ENCODE peak calls at places on chromosome 21, in six cellular contexts. One of them, this sample, is unnamed.

GRCh38 chr21:35540950-35541632 is 492.0 kb upstream of the RUNX1 start:
- DNase-seq in HFF-Myc: no peak
- DNase-seq in GM23338: no peak
- DNase-seq in heart right ventricle: no peak
- DNase-seq in left lung: no peak
- DNase-seq in bronchial epithelial cell: no peak
- DNase-seq in this sample: no peak

GRCh38 chr21:16530656-16531055 is 800.9 kb downstream of the USP25 start:
- DNase-seq in bronchial epithelial cell: no peak
- DNase-seq in left lung: no peak
- DNase-seq in GM23338: no peak
- DNase-seq in HFF-Myc: no peak
- DNase-seq in heart right ventricle: no peak
- DNase-seq in this sample: no peak

GRCh38 chr21:23743821-23744220 is 1863.5 kb downstream of the MRPL39 start:
- DNase-seq in left lung: no peak
- DNase-seq in GM23338: no peak
- DNase-seq in bronchial epithelial cell: no peak
- DNase-seq in HFF-Myc: no peak
- DNase-seq in heart right ventricle: no peak
- DNase-seq in this sample: no peak

GRCh38 chr21:41692216-41692615 is 74.6 kb downstream of the RIPK4 start:
- DNase-seq in heart right ventricle: no peak
- DNase-seq in left lung: no peak
- DNase-seq in GM23338: no peak
- DNase-seq in HFF-Myc: no peak
- DNase-seq in bronchial epithelial cell: no peak
- DNase-seq in this sample: no peak

GRCh38 chr21:29145837-29146453 is 15.5 kb downstream of the MAP3K7CL start:
- DNase-seq in left lung: no peak
- DNase-seq in GM23338: no peak
- DNase-seq in HFF-Myc: no peak
- DNase-seq in heart right ventricle: no peak
- DNase-seq in bronchial epithelial cell: peak
- DNase-seq in this sample: no peak

GRCh38 chr21:15058718-15059316 is 6.0 kb downstream of the NRIP1 start:
- DNase-seq in heart right ventricle: no peak
- DNase-seq in HFF-Myc: no peak
- DNase-seq in left lung: no peak
- DNase-seq in bronchial epithelial cell: peak
- DNase-seq in GM23338: peak
- DNase-seq in this sample: no peak

GRCh38 chr21:38637161-38637560 is 138.9 kb upstream of the ERG start:
- DNase-seq in heart right ventricle: no peak
- DNase-seq in GM23338: no peak
- DNase-seq in HFF-Myc: no peak
- DNase-seq in bronchial epithelial cell: peak
- DNase-seq in left lung: no peak
- DNase-seq in this sample: no peak

GRCh38 chr21:24032709-24033232 is 1574.5 kb downstream of the MRPL39 start:
- DNase-seq in heart right ventricle: no peak
- DNase-seq in GM23338: no peak
- DNase-seq in left lung: no peak
- DNase-seq in HFF-Myc: no peak
- DNase-seq in bronchial epithelial cell: no peak
- DNase-seq in this sample: no peak

GRCh38 chr21:39518055-39518844 is 66.5 kb downstream of the SH3BGR start:
- DNase-seq in left lung: no peak
- DNase-seq in heart right ventricle: no peak
- DNase-seq in GM23338: peak
- DNase-seq in HFF-Myc: peak
- DNase-seq in bronchial epithelial cell: peak
- DNase-seq in this sample: no peak

GRCh38 chr21:28336299-28336698 is 656.4 kb downstream of the LTN1 start:
- DNase-seq in GM23338: peak
- DNase-seq in heart right ventricle: no peak
- DNase-seq in HFF-Myc: peak
- DNase-seq in left lung: no peak
- DNase-seq in bronchial epithelial cell: peak
- DNase-seq in this sample: no peak

GRCh38 chr21:17609681-17610080 is 3.0 kb downstream of the BTG3 start:
- DNase-seq in HFF-Myc: no peak
- DNase-seq in bronchial epithelial cell: no peak
- DNase-seq in GM23338: no peak
- DNase-seq in heart right ventricle: no peak
- DNase-seq in left lung: no peak
- DNase-seq in this sample: no peak

GRCh38 chr21:17527240-17527639 is 14.4 kb downstream of the CXADR start:
- DNase-seq in GM23338: no peak
- DNase-seq in left lung: no peak
- DNase-seq in bronchial epithelial cell: peak
- DNase-seq in HFF-Myc: no peak
- DNase-seq in heart right ventricle: no peak
- DNase-seq in this sample: no peak

GRCh38 chr21:25887646-25888321 is 153.0 kb downstream of the GABPA start:
- DNase-seq in HFF-Myc: no peak
- DNase-seq in GM23338: no peak
- DNase-seq in left lung: no peak
- DNase-seq in heart right ventricle: no peak
- DNase-seq in bronchial epithelial cell: no peak
- DNase-seq in this sample: no peak

GRCh38 chr21:38753114-38754100 is 52.3 kb upstream of the ETS2 start:
- DNase-seq in left lung: no peak
- DNase-seq in heart right ventricle: no peak
- DNase-seq in GM23338: no peak
- DNase-seq in bronchial epithelial cell: peak
- DNase-seq in HFF-Myc: no peak
- DNase-seq in this sample: no peak

GRCh38 chr21:38910390-38911008 is 104.8 kb downstream of the ETS2 start:
- DNase-seq in GM23338: no peak
- DNase-seq in heart right ventricle: no peak
- DNase-seq in bronchial epithelial cell: peak
- DNase-seq in left lung: no peak
- DNase-seq in HFF-Myc: no peak
- DNase-seq in this sample: no peak

GRCh38 chr21:41687633-41688032 is 79.2 kb downstream of the RIPK4 start:
- DNase-seq in left lung: no peak
- DNase-seq in bronchial epithelial cell: no peak
- DNase-seq in heart right ventricle: no peak
- DNase-seq in GM23338: no peak
- DNase-seq in HFF-Myc: no peak
- DNase-seq in this sample: no peak

GRCh38 chr21:38806153-38806941 is 618 bp downstream of the ETS2 start:
- DNase-seq in GM23338: peak
- DNase-seq in bronchial epithelial cell: no peak
- DNase-seq in heart right ventricle: peak
- DNase-seq in left lung: peak
- DNase-seq in HFF-Myc: no peak
- DNase-seq in this sample: no peak

GRCh38 chr21:20739421-20739820 is 258.8 kb upstream of the NCAM2 start:
- DNase-seq in HFF-Myc: peak
- DNase-seq in bronchial epithelial cell: no peak
- DNase-seq in GM23338: peak
- DNase-seq in heart right ventricle: no peak
- DNase-seq in left lung: no peak
- DNase-seq in this sample: no peak

GRCh38 chr21:41466024-41466820 is 40.2 kb downstream of the MX1 start:
- DNase-seq in heart right ventricle: no peak
- DNase-seq in HFF-Myc: no peak
- DNase-seq in left lung: no peak
- DNase-seq in GM23338: no peak
- DNase-seq in bronchial epithelial cell: peak
- DNase-seq in this sample: no peak

GRCh38 chr21:36628096-36628495 is 70.8 kb upstream of the SIM2 start:
- DNase-seq in GM23338: no peak
- DNase-seq in HFF-Myc: no peak
- DNase-seq in bronchial epithelial cell: no peak
- DNase-seq in left lung: no peak
- DNase-seq in heart right ventricle: no peak
- DNase-seq in this sample: no peak

GRCh38 chr21:36624105-36624504 is 74.8 kb upstream of the SIM2 start:
- DNase-seq in bronchial epithelial cell: no peak
- DNase-seq in left lung: no peak
- DNase-seq in heart right ventricle: no peak
- DNase-seq in GM23338: no peak
- DNase-seq in HFF-Myc: no peak
- DNase-seq in this sample: no peak

GRCh38 chr21:36629061-36629460 is 69.9 kb upstream of the SIM2 start:
- DNase-seq in HFF-Myc: no peak
- DNase-seq in bronchial epithelial cell: no peak
- DNase-seq in heart right ventricle: no peak
- DNase-seq in GM23338: no peak
- DNase-seq in left lung: no peak
- DNase-seq in this sample: no peak

GRCh38 chr21:36626791-36627190 is 72.1 kb upstream of the SIM2 start:
- DNase-seq in GM23338: no peak
- DNase-seq in bronchial epithelial cell: no peak
- DNase-seq in left lung: no peak
- DNase-seq in HFF-Myc: no peak
- DNase-seq in heart right ventricle: no peak
- DNase-seq in this sample: no peak

GRCh38 chr21:36627242-36627641 is 71.7 kb upstream of the SIM2 start:
- DNase-seq in heart right ventricle: no peak
- DNase-seq in GM23338: no peak
- DNase-seq in HFF-Myc: no peak
- DNase-seq in left lung: no peak
- DNase-seq in bronchial epithelial cell: peak
- DNase-seq in this sample: no peak
- TF ChIP-seq CTCF in heart right ventricle: no peak
- TF ChIP-seq CTCF in GM23338: no peak
- TF ChIP-seq CTCF in HFF-Myc: no peak
- TF ChIP-seq CTCF in left lung: no peak
- TF ChIP-seq CTCF in bronchial epithelial cell: no peak
- TF ChIP-seq CTCF in this sample: no peak

GRCh38 chr21:37462087-37462861 is 95.7 kb downstream of the DYRK1A start:
- DNase-seq in bronchial epithelial cell: no peak
- DNase-seq in left lung: no peak
- DNase-seq in heart right ventricle: no peak
- DNase-seq in HFF-Myc: no peak
- DNase-seq in GM23338: peak
- DNase-seq in this sample: no peak

GRCh38 chr21:37459575-37459974 is 93.0 kb downstream of the DYRK1A start:
- DNase-seq in left lung: no peak
- DNase-seq in GM23338: no peak
- DNase-seq in bronchial epithelial cell: no peak
- DNase-seq in heart right ventricle: no peak
- DNase-seq in HFF-Myc: no peak
- DNase-seq in this sample: no peak

GRCh38 chr21:37458669-37459276 is 92.2 kb downstream of the DYRK1A start:
- DNase-seq in GM23338: peak
- DNase-seq in HFF-Myc: no peak
- DNase-seq in heart right ventricle: no peak
- DNase-seq in bronchial epithelial cell: no peak
- DNase-seq in left lung: no peak
- DNase-seq in this sample: no peak

GRCh38 chr21:37461494-37461893 is 94.9 kb downstream of the DYRK1A start:
- DNase-seq in HFF-Myc: no peak
- DNase-seq in left lung: no peak
- DNase-seq in GM23338: no peak
- DNase-seq in heart right ventricle: no peak
- DNase-seq in bronchial epithelial cell: no peak
- DNase-seq in this sample: no peak

DNA sequence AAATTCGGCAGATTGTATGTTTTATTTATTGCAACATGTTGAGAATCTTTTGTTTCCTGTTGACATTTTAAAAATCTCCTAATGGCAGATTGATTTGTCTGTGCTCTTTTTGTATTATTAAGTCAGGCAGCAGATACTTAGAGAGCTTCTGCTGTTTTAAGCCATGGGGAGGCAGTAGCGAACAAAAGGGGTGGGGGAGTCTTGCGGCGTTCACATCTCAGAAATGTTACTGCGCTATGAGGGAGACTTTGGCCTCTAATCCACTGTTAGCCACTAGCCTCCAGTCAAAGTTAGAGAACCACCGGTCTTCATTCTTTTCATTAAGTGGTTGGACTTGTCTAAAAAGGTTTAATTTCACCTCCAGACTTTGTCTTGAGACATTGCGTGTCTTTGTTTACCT is 93.6 kb downstream of the DYRK1A start:
- DNase-seq in bronchial epithelial cell: no peak
- DNase-seq in left lung: no peak
- DNase-seq in HFF-Myc: no peak
- DNase-seq in heart right ventricle: no peak
- DNase-seq in GM23338: peak
- DNase-seq in this sample: no peak
- TF ChIP-seq CTCF in bronchial epithelial cell: peak
- TF ChIP-seq CTCF in left lung: no peak
- TF ChIP-seq CTCF in HFF-Myc: peak
- TF ChIP-seq CTCF in heart right ventricle: no peak
- TF ChIP-seq CTCF in GM23338: peak
- TF ChIP-seq CTCF in this sample: no peak

DNA sequence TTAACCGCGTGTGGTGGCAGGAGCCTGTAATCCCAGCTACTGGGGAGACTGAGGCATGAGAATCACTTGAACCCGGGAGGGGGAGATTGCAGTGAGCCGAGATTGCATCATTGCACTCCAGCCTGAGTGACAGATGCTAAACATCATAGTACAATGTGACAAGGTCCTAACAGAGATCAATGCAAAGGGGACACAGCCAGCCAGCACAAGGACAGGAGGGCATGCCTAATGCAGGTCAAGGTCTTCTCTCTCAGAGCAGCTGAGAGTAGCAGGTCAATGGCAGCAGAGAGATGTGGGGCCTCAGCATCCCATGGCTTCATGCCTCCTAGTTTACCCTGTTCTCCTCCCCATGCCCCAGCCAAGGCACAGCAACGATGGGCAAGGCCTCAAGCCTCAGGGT is 3.0 kb upstream of the SMIM11 start:
- DNase-seq in GM23338: no peak
- DNase-seq in bronchial epithelial cell: no peak
- DNase-seq in heart right ventricle: no peak
- DNase-seq in HFF-Myc: no peak
- DNase-seq in left lung: no peak
- DNase-seq in this sample: no peak
- TF ChIP-seq CTCF in GM23338: no peak
- TF ChIP-seq CTCF in bronchial epithelial cell: no peak
- TF ChIP-seq CTCF in heart right ventricle: no peak
- TF ChIP-seq CTCF in HFF-Myc: no peak
- TF ChIP-seq CTCF in left lung: no peak
- TF ChIP-seq CTCF in this sample: no peak

DNA sequence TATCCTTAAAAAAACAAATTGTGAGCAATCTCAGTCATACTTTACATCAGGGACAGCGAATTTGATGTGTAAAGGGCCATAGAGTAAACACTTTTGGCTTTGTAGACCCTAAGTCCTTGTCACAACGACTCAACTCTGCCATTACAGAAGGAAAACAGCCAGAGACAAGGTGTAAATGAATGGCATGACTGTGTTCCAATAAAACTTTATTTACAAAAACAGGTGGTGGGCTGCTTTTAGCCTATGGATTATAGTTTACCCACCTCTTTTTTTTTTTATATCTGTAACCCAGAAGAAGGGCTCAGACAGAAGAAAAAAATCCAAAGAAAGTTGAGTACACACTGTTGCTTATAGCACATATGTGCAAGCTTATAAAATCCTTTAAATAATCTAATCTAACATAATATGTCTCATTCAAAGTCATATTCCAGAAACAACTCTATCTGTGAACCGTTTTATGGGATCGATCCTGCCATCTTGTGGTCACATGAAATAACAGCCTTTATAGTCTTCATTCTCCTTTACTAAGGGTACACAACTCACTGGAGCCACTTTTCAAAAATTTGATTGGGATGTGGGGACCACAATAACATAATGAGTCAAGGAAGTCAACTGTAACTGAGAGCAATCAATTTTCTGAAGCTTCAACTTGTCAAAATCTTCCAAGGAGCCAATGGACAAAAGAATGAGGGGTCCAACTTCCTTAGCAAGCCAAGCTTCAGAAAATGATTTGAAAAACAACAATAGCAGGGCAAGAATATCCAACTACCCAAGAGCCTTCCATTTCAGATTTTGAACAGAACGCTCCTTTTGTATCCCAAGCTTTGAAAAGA is 142.2 kb upstream of the KRTAP19-8 start:
- DNase-seq in GM23338: peak
- DNase-seq in left lung: no peak
- DNase-seq in bronchial epithelial cell: peak
- DNase-seq in heart right ventricle: no peak
- DNase-seq in HFF-Myc: no peak
- DNase-seq in this sample: no peak
- TF ChIP-seq CTCF in GM23338: peak
- TF ChIP-seq CTCF in left lung: peak
- TF ChIP-seq CTCF in bronchial epithelial cell: peak
- TF ChIP-seq CTCF in heart right ventricle: peak
- TF ChIP-seq CTCF in HFF-Myc: peak
- TF ChIP-seq CTCF in this sample: peak

This sample was measured in CD14-positive monocyte.